ENCODE peak calls at places on chromosomes 4 and X, in six cellular contexts. U is RPMI7951; J is A549; P is EL; S is stimulated activated CD4-positive, alpha-beta T cell treated with anti-CD3 and anti-CD28 coated beads, Interleukin-4, amount 100 ng/mL, for 48 hours; N is HCEC 1CT. X is an unnamed sample.

GRCh38 chrX:13420545-13421183 is 100.8 kb upstream of the ATXN3L start:
- DNase-seq in P (no peak), J (no peak), S (no peak), N (no peak), U (no peak), X (no peak)

GRCh38 chr4:159446266-159446976 is 343.5 kb downstream of the RAPGEF2 start:
- DNase-seq in J (peak; percentile 38), S (no peak), P (peak; percentile 72), U (peak; percentile 69), N (peak; percentile 67), X (no peak)

GRCh38 chr4:108165601-108166000 is 3.1 kb downstream of the LEF1 start:
- DNase-seq in P (no peak), N (no peak), U (no peak), S (no peak), J (no peak), X (no peak)

GRCh38 chr4:41611881-41612871 is 74.2 kb downstream of the LIMCH1 start:
- DNase-seq in P (peak; percentile 58), S (no peak), J (no peak), U (peak; percentile 41), N (no peak), X (no peak)

GRCh38 chr4:122636697-122637096 is 15.8 kb upstream of the IL21 start:
- DNase-seq in P (no peak), J (no peak), N (no peak), S (no peak), U (no peak), X (no peak)

GRCh38 chr4:163395055-163395454 is 51.4 kb downstream of the NPY5R start:
- DNase-seq in P (peak; percentile 25), N (no peak), J (no peak), S (no peak), U (peak; percentile 37), X (no peak)

GRCh38 chrX:36804066-36804465 is 204.1 kb upstream of the FAM47C start:
- DNase-seq in P (no peak), U (no peak), N (no peak), J (no peak), S (no peak), X (no peak)

GRCh38 chr4:118751634-118752293 is 66.6 kb downstream of the METTL14 start:
- DNase-seq in P (peak; percentile 72), U (no peak), N (peak; percentile 19), S (no peak), J (no peak), X (no peak)

GRCh38 chr4:90842960-90843359 is 715.8 kb downstream of the CCSER1 start:
- DNase-seq in J (no peak), U (no peak), P (no peak), N (no peak), S (no peak), X (no peak)

GRCh38 chrX:143058096-143058495 is 32.4 kb downstream of the SPANXN4 start:
- DNase-seq in U (no peak), N (no peak), J (no peak), P (no peak), S (no peak), X (no peak)

GRCh38 chr4:163332526-163333405 is at the start of gene NPY1R:
- DNase-seq in P (peak; percentile 74), S (peak; percentile 26), J (peak; percentile 58), N (peak; percentile 25), U (peak; percentile 67), X (no peak)

GRCh38 chr4:98509641-98510170 is 148.7 kb downstream of the TSPAN5 start:
- DNase-seq in J (no peak), N (no peak), S (no peak), P (no peak), U (no peak), X (no peak)

GRCh38 chr4:115711575-115711974 is 598.2 kb upstream of the NDST4 start:
- DNase-seq in J (no peak), P (no peak), U (no peak), N (no peak), S (no peak), X (no peak)

GRCh38 chr4:184450743-184451142 is 23.6 kb downstream of the IRF2 start:
- DNase-seq in P (no peak), S (no peak), N (no peak), J (no peak), U (peak; percentile 40), X (no peak)

GRCh38 chr4:173189117-173189693 is 20.6 kb downstream of the GALNT7 start:
- DNase-seq in N (peak; percentile 71), S (no peak), U (no peak), J (no peak), P (peak; percentile 58), X (no peak)

GRCh38 chr4:828641-829271 is 2.8 kb upstream of the CPLX1 start:
- DNase-seq in U (no peak), N (peak; percentile 18), P (peak; percentile 33), S (no peak), J (peak; percentile 39), X (no peak)

GRCh38 chr4:148222991-148223660 is 219.1 kb downstream of the NR3C2 start:
- DNase-seq in N (no peak), S (no peak), U (no peak), J (no peak), P (no peak), X (no peak)

GRCh38 chr4:105059337-105059736 is 87.3 kb upstream of the TET2 start:
- DNase-seq in U (peak; percentile 16), J (no peak), S (no peak), N (no peak), P (no peak), X (no peak)

GRCh38 chr4:33062155-33062554 is 2342.0 kb downstream of the PCDH7 start:
- DNase-seq in U (no peak), N (no peak), S (no peak), P (no peak), J (no peak), X (no peak)

GRCh38 chrX:102728646-102729045 is 8.1 kb downstream of the GPRASP3 start:
- DNase-seq in U (no peak), N (no peak), S (no peak), P (no peak), J (no peak), X (no peak)

GRCh38 chrX:120271218-120271617 is 20.6 kb downstream of the ZBTB33 start:
- DNase-seq in P (no peak), U (no peak), J (no peak), S (no peak), N (no peak), X (no peak)

GRCh38 chr4:11480683-11481082 is 52.0 kb upstream of the HS3ST1 start:
- DNase-seq in P (no peak), U (peak; percentile 39), N (no peak), J (no peak), S (no peak), X (no peak)

GRCh38 chr4:107519057-107519456 is 201.0 kb downstream of the PAPSS1 start:
- DNase-seq in S (no peak), P (peak; percentile 26), N (peak; percentile 13), U (peak; percentile 24), J (no peak), X (no peak)

X was measured in omental fat pad.